ENCODE peak calls at places on chromosome 10, in five cellular contexts. E, F, C, K and L are unnamed samples.

GRCh38 chr10:110620108-110620719 is 23.9 kb upstream of the RBM20 start:
- DNase-seq in E (no peak), F (no peak), C (no peak), K (no peak), L (no peak)

GRCh38 chr10:9015005-9015404 is 960.5 kb downstream of the GATA3 start:
- DNase-seq in E (no peak), F (no peak), C (no peak), K (no peak), L (no peak)

GRCh38 chr10:116113721-116114501 is 159.1 kb downstream of the GFRA1 start:
- DNase-seq in E (no peak), F (peak; percentile 10), C (no peak), K (no peak), L (peak; percentile 82)

GRCh38 chr10:90179696-90180407 is 478.5 kb downstream of the KIF20B start:
- DNase-seq in E (no peak), F (peak; percentile 31), C (no peak), K (no peak), L (peak; percentile 67)

GRCh38 chr10:131683941-131684340 is 216.9 kb upstream of the PPP2R2D start:
- DNase-seq in E (no peak), F (no peak), C (no peak), K (no peak), L (no peak)

GRCh38 chr10:45514283-45515270 is 140.6 kb downstream of the ALOX5 start:
- DNase-seq in E (peak; percentile 10), F (no peak), C (no peak), K (no peak), L (peak; percentile 43)

GRCh38 chr10:78215645-78216044 is 182.0 kb downstream of the RPS24 start:
- DNase-seq in E (no peak), F (no peak), C (no peak), K (no peak), L (peak; percentile 61)

GRCh38 chr10:99784025-99784730 is 1.7 kb downstream of the ABCC2 start:
- DNase-seq in E (peak; percentile 58), F (peak; percentile 69), C (peak; percentile 22), K (no peak), L (peak; percentile 90)

GRCh38 chr10:62861507-62861906 is 45.3 kb upstream of the EGR2 start:
- DNase-seq in E (no peak), F (no peak), C (no peak), K (no peak), L (no peak)

GRCh38 chr10:1538121-1538520 is 199.2 kb downstream of the ADARB2 start:
- DNase-seq in E (no peak), F (no peak), C (no peak), K (no peak), L (no peak)

GRCh38 chr10:59098387-59098786 is 78.1 kb upstream of the PHYHIPL start:
- DNase-seq in E (no peak), F (no peak), C (no peak), K (no peak), L (peak; percentile 65)

GRCh38 chr10:60955321-60955720 is 11.3 kb upstream of the RHOBTB1 start:
- DNase-seq in E (no peak), F (no peak), C (no peak), K (no peak), L (no peak)

GRCh38 chr10:8768854-8769253 is 714.4 kb downstream of the GATA3 start:
- DNase-seq in E (no peak), F (peak; percentile 17), C (no peak), K (no peak), L (no peak)

GRCh38 chr10:6877351-6878066 is 297.4 kb upstream of the PRKCQ start:
- DNase-seq in E (no peak), F (no peak), C (no peak), K (no peak), L (no peak)

GRCh38 chr10:47449979-47450378 is 33.9 kb downstream of the ANXA8 start:
- DNase-seq in E (no peak), F (no peak), C (no peak), K (no peak), L (no peak)

GRCh38 chr10:112724404-112724991 is 225.5 kb upstream of the TCF7L2 start:
- DNase-seq in E (peak; percentile 24), F (no peak), C (no peak), K (no peak), L (no peak)

GRCh38 chr10:74683067-74683466 is 143.3 kb upstream of the KAT6B start:
- DNase-seq in E (peak; percentile 4), F (no peak), C (no peak), K (no peak), L (peak; percentile 1)

GRCh38 chr10:24215603-24216002 is 6.7 kb downstream of the KIAA1217 start:
- DNase-seq in E (no peak), F (no peak), C (no peak), K (no peak), L (no peak)

GRCh38 chr10:76583711-76584161 is 1053.9 kb downstream of the KCNMA1 start:
- DNase-seq in E (no peak), F (peak; percentile 73), C (no peak), K (no peak), L (peak; percentile 90)

GRCh38 chr10:4069491-4069890 is 284.5 kb upstream of the KLF6 start:
- DNase-seq in E (no peak), F (no peak), C (no peak), K (no peak), L (peak; percentile 66)

GRCh38 chr10:13140627-13141190 is 20.6 kb upstream of the MCM10 start:
- DNase-seq in E (no peak), F (no peak), C (no peak), K (no peak), L (no peak)

GRCh38 chr10:26524161-26524831 is 86.2 kb downstream of the APBB1IP start:
- DNase-seq in E (no peak), F (no peak), C (no peak), K (no peak), L (no peak)

GRCh38 chr10:53022663-53023088 is 250.1 kb upstream of the MBL2 start:
- DNase-seq in E (no peak), F (no peak), C (no peak), K (peak; percentile 49), L (no peak)

GRCh38 chr10:118668228-118668952 is 72.9 kb upstream of the PRLHR start:
- DNase-seq in E (no peak), F (no peak), C (no peak), K (no peak), L (no peak)

GRCh38 chr10:89414879-89415821 is 782 bp downstream of the IFIT5 start:
- DNase-seq in E (no peak), F (peak; percentile 55), C (no peak), K (no peak), L (peak; percentile 32)

GRCh38 chr10:24262929-24263653 is 54.2 kb downstream of the KIAA1217 start:
- DNase-seq in E (no peak), F (no peak), C (no peak), K (no peak), L (no peak)

GRCh38 chr10:58239561-58240169 is 28.0 kb downstream of the IPMK start:
- DNase-seq in E (no peak), F (no peak), C (no peak), K (no peak), L (no peak)

GRCh38 chr10:67695555-67695954 is 440 bp downstream of the CTNNA3 start:
- DNase-seq in E (no peak), F (no peak), C (no peak), K (no peak), L (no peak)

GRCh38 chr10:75111367-75111905 is at the start of gene SAMD8:
- DNase-seq in E (peak; percentile 95), F (peak; percentile 98), C (peak; percentile 98), K (peak; percentile 91), L (peak; percentile 95)

GRCh38 chr10:4246881-4247358 is 461.9 kb upstream of the KLF6 start:
- DNase-seq in E (no peak), F (no peak), C (no peak), K (no peak), L (peak; percentile 98)

GRCh38 chr10:17058093-17058492 is 71.5 kb downstream of the CUBN start:
- DNase-seq in E (no peak), F (no peak), C (no peak), K (no peak), L (no peak)

GRCh38 chr10:84176351-84176750 is 2.8 kb downstream of the GPR15LG start:
- DNase-seq in E (no peak), F (no peak), C (no peak), K (no peak), L (no peak)

GRCh38 chr10:44774676-44775401 is 136.3 kb upstream of the TMEM72 start:
- DNase-seq in E (no peak), F (no peak), C (no peak), K (no peak), L (peak; percentile 70)

DNA sequence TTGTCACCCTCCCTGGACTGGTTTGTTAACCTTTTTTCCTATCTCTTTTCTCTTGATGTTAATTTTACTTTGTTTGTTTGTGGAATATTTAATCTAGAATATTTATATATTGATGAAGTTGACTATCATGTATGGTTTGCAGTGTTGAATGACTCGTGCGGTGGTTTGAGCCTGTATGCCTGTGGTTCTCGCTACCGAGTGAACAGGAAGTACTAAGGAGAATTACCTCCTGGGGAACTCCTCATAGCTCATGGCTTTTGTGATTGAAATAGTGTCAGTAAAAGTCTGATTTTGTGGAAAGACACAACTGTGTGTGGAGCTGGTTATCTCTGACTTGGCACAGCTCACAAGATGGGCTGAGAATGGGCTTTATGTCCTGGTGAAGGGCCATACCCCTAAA is 498.6 kb downstream of the GLRX3 start:
- DNase-seq in E (no peak), F (no peak), C (no peak), K (no peak), L (no peak)
- TF ChIP-seq MAFK in E (no peak), F (no peak), C (no peak), K (no peak), L (no peak)

DNA sequence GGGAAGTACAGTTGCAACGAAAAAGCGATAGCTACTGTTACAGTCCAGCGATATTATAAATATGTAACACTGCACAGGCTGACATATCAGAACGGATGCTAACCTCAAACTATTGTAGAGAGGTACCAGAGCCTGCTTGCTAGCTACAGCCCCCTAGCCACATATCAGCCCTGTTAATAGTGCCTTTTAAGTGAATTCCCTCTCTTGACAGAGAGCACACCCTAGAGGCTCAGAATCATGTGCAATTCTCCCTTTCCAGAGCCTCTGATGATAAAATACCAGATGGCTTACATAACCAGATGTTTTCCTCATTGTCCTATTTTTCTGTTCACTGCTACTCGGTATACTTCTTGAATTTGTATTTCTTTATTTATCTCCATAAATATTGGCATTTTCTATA is 960.7 kb upstream of the CELF2 start:
- DNase-seq in E (no peak), F (no peak), C (no peak), K (no peak), L (peak; percentile 6)
- TF ChIP-seq MAFK in E (no peak), F (no peak), C (no peak), K (no peak), L (no peak)

GRCh38 chr10:33211123-33211878 is 123.2 kb downstream of the NRP1 start:
- DNase-seq in E (no peak), F (no peak), C (no peak), K (no peak), L (peak; percentile 92)
- TF ChIP-seq MAFK in E (no peak), F (no peak), C (no peak), K (no peak), L (no peak)

GRCh38 chr10:132834311-132834761 is 48.4 kb upstream of the NKX6-2 start:
- DNase-seq in E (no peak), F (no peak), C (no peak), K (no peak), L (no peak)
- TF ChIP-seq MAFK in E (no peak), F (no peak), C (no peak), K (no peak), L (no peak)

GRCh38 chr10:120457431-120458172 is 575 bp downstream of the PLPP4 start:
- DNase-seq in E (no peak), F (no peak), C (no peak), K (no peak), L (no peak)
- TF ChIP-seq MAFK in E (no peak), F (no peak), C (no peak), K (no peak), L (no peak)